ENCODE peak calls at places on chromosomes 1 and 21, in ten cellular contexts. One of them, this sample, is unnamed.

GRCh38 chr1:88549536-88549935 is 134.5 kb upstream of the PKN2 start:
- DNase-seq in heart left ventricle: no peak
- DNase-seq in transverse colon: no peak
- DNase-seq in uterus: no peak
- DNase-seq in stomach: no peak
- DNase-seq in thyroid gland: no peak
- DNase-seq in IMR-90: peak
- DNase-seq in adrenal gland: no peak
- DNase-seq in body of pancreas: no peak
- DNase-seq in A549: no peak
- DNase-seq in this sample: no peak

GRCh38 chr1:902802-903201 is 20.9 kb upstream of the SAMD11 start:
- DNase-seq in heart left ventricle: no peak
- DNase-seq in transverse colon: no peak
- DNase-seq in uterus: no peak
- DNase-seq in stomach: no peak
- DNase-seq in thyroid gland: no peak
- DNase-seq in IMR-90: no peak
- DNase-seq in adrenal gland: no peak
- DNase-seq in body of pancreas: no peak
- DNase-seq in A549: no peak
- DNase-seq in this sample: no peak

GRCh38 chr21:45719177-45719802 is 75.8 kb downstream of the PCBP3 start:
- DNase-seq in heart left ventricle: no peak
- DNase-seq in transverse colon: no peak
- DNase-seq in uterus: no peak
- DNase-seq in stomach: no peak
- DNase-seq in thyroid gland: no peak
- DNase-seq in IMR-90: no peak
- DNase-seq in adrenal gland: no peak
- DNase-seq in body of pancreas: no peak
- DNase-seq in A549: no peak
- DNase-seq in this sample: no peak

GRCh38 chr1:32892368-32893197 is 6.3 kb downstream of the HPCA start:
- DNase-seq in heart left ventricle: no peak
- DNase-seq in transverse colon: peak
- DNase-seq in uterus: no peak
- DNase-seq in stomach: no peak
- DNase-seq in thyroid gland: peak
- DNase-seq in IMR-90: no peak
- DNase-seq in adrenal gland: no peak
- DNase-seq in body of pancreas: peak
- DNase-seq in A549: peak
- DNase-seq in this sample: peak

GRCh38 chr1:194929376-194929775 is 1678.9 kb downstream of the KCNT2 start:
- DNase-seq in heart left ventricle: no peak
- DNase-seq in transverse colon: no peak
- DNase-seq in uterus: no peak
- DNase-seq in stomach: no peak
- DNase-seq in thyroid gland: no peak
- DNase-seq in IMR-90: peak
- DNase-seq in adrenal gland: no peak
- DNase-seq in body of pancreas: no peak
- DNase-seq in A549: no peak
- DNase-seq in this sample: no peak

GRCh38 chr1:110076789-110077500 is 6.5 kb upstream of the ALX3 start:
- DNase-seq in heart left ventricle: no peak
- DNase-seq in transverse colon: no peak
- DNase-seq in uterus: no peak
- DNase-seq in stomach: no peak
- DNase-seq in thyroid gland: peak
- DNase-seq in IMR-90: no peak
- DNase-seq in adrenal gland: no peak
- DNase-seq in body of pancreas: no peak
- DNase-seq in A549: no peak
- DNase-seq in this sample: no peak

GRCh38 chr1:107620753-107621152 is 344.2 kb downstream of the VAV3 start:
- DNase-seq in heart left ventricle: no peak
- DNase-seq in transverse colon: no peak
- DNase-seq in uterus: no peak
- DNase-seq in stomach: no peak
- DNase-seq in thyroid gland: no peak
- DNase-seq in IMR-90: no peak
- DNase-seq in adrenal gland: no peak
- DNase-seq in body of pancreas: no peak
- DNase-seq in A549: no peak
- DNase-seq in this sample: no peak

GRCh38 chr21:42025392-42026071 is 15.4 kb upstream of the ZBTB21 start:
- DNase-seq in heart left ventricle: no peak
- DNase-seq in transverse colon: no peak
- DNase-seq in uterus: no peak
- DNase-seq in stomach: no peak
- DNase-seq in thyroid gland: no peak
- DNase-seq in IMR-90: peak
- DNase-seq in adrenal gland: peak
- DNase-seq in body of pancreas: no peak
- DNase-seq in A549: no peak
- DNase-seq in this sample: no peak

GRCh38 chr1:15426492-15427279 is 11.6 kb upstream of the CTRC start:
- DNase-seq in heart left ventricle: no peak
- DNase-seq in transverse colon: peak
- DNase-seq in uterus: peak
- DNase-seq in stomach: no peak
- DNase-seq in thyroid gland: no peak
- DNase-seq in IMR-90: peak
- DNase-seq in adrenal gland: peak
- DNase-seq in body of pancreas: peak
- DNase-seq in A549: peak
- DNase-seq in this sample: no peak

GRCh38 chr1:56382890-56383289 is 196.5 kb downstream of the PLPP3 start:
- DNase-seq in heart left ventricle: no peak
- DNase-seq in transverse colon: no peak
- DNase-seq in uterus: no peak
- DNase-seq in stomach: no peak
- DNase-seq in thyroid gland: no peak
- DNase-seq in IMR-90: no peak
- DNase-seq in adrenal gland: no peak
- DNase-seq in body of pancreas: no peak
- DNase-seq in A549: no peak
- DNase-seq in this sample: no peak

GRCh38 chr1:17669866-17670451 is 85.2 kb upstream of the ACTL8 start:
- DNase-seq in heart left ventricle: peak
- DNase-seq in transverse colon: no peak
- DNase-seq in uterus: no peak
- DNase-seq in stomach: no peak
- DNase-seq in thyroid gland: no peak
- DNase-seq in IMR-90: no peak
- DNase-seq in adrenal gland: no peak
- DNase-seq in body of pancreas: no peak
- DNase-seq in A549: no peak
- DNase-seq in this sample: no peak

GRCh38 chr1:17186216-17186894 is 18.6 kb upstream of the PADI1 start:
- DNase-seq in heart left ventricle: peak
- DNase-seq in transverse colon: no peak
- DNase-seq in uterus: no peak
- DNase-seq in stomach: no peak
- DNase-seq in thyroid gland: no peak
- DNase-seq in IMR-90: no peak
- DNase-seq in adrenal gland: peak
- DNase-seq in body of pancreas: no peak
- DNase-seq in A549: no peak
- DNase-seq in this sample: no peak

GRCh38 chr1:2314803-2315710 is 76.3 kb downstream of the MORN1 start:
- DNase-seq in heart left ventricle: peak
- DNase-seq in transverse colon: peak
- DNase-seq in uterus: peak
- DNase-seq in stomach: peak
- DNase-seq in thyroid gland: peak
- DNase-seq in IMR-90: peak
- DNase-seq in adrenal gland: no peak
- DNase-seq in body of pancreas: peak
- DNase-seq in A549: peak
- DNase-seq in this sample: peak

GRCh38 chr1:183821309-183822080 is 16.6 kb downstream of the RGL1 start:
- DNase-seq in heart left ventricle: no peak
- DNase-seq in transverse colon: no peak
- DNase-seq in uterus: no peak
- DNase-seq in stomach: no peak
- DNase-seq in thyroid gland: no peak
- DNase-seq in IMR-90: no peak
- DNase-seq in adrenal gland: no peak
- DNase-seq in body of pancreas: no peak
- DNase-seq in A549: no peak
- DNase-seq in this sample: no peak
- H3K27ac ChIP-seq in heart left ventricle: peak
- H3K27ac ChIP-seq in transverse colon: peak
- H3K27ac ChIP-seq in uterus: peak
- H3K27ac ChIP-seq in stomach: peak
- H3K27ac ChIP-seq in thyroid gland: no peak
- H3K27ac ChIP-seq in IMR-90: peak
- H3K27ac ChIP-seq in adrenal gland: no peak
- H3K27ac ChIP-seq in body of pancreas: no peak
- H3K27ac ChIP-seq in A549: no peak
- H3K27ac ChIP-seq in this sample: peak

DNA sequence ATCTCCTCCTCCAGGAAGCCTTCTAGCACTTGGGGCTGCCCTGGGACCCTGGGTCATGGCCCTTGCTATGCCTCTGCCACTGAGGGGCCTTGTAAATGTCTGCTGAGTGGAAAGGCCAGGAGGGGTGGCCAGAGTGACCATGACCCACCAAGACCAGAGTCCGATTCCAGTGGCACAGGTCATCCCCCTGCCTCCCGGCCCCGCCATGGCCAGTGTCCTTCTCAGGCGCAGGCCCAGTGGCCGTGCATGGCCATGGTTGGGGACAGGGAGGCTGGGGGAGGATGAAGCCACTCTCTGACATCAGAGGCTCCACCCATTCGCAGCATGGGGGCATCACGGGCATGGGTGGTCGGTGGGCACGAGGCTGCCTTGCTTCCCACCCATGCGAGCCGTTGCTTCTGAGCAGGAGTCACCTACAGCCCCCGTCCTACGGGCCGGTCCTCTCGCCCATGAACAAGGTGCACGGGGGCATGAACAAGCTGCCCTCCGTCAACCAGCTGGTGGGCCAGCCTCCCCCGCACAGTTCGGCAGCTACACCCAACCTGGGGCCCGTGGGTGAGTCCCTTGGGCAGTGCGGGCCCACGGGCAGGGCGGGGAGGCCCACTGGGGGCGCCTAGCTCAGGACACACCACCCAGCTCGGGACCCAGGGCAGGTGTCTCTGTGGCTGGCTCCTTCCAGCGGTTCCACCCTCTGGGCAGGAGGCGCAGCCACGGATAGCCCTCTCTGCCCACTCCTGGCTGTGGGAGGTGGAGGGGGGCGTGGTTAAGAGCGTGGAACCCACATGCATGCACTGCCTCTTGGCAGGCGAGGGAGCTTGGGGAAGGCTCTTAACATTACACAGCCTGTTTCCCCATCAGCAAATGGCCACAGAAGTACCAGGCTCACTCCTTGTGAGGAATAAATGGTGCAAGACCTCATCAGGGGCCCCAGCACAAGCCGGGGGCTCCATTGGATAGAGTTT is 22.4 kb upstream of the CCDC27 start:
- DNase-seq in heart left ventricle: no peak
- DNase-seq in transverse colon: no peak
- DNase-seq in uterus: no peak
- DNase-seq in stomach: no peak
- DNase-seq in thyroid gland: peak
- DNase-seq in IMR-90: no peak
- DNase-seq in adrenal gland: no peak
- DNase-seq in body of pancreas: no peak
- DNase-seq in A549: no peak
- DNase-seq in this sample: no peak
- TF ChIP-seq POLR2A in heart left ventricle: no peak
- TF ChIP-seq POLR2A in transverse colon: no peak
- TF ChIP-seq POLR2A in uterus: no peak
- TF ChIP-seq POLR2A in stomach: no peak
- TF ChIP-seq POLR2A in thyroid gland: no peak
- TF ChIP-seq POLR2A in IMR-90: no peak
- TF ChIP-seq POLR2A in adrenal gland: no peak
- TF ChIP-seq POLR2A in body of pancreas: no peak
- TF ChIP-seq POLR2A in A549: no peak
- TF ChIP-seq POLR2A in this sample: no peak

GRCh38 chr21:26570203-26570602 is 2.9 kb downstream of the CYYR1 start:
- DNase-seq in heart left ventricle: peak
- DNase-seq in transverse colon: no peak
- DNase-seq in uterus: peak
- DNase-seq in stomach: no peak
- DNase-seq in thyroid gland: no peak
- DNase-seq in IMR-90: no peak
- DNase-seq in adrenal gland: no peak
- DNase-seq in body of pancreas: no peak
- DNase-seq in A549: no peak
- DNase-seq in this sample: no peak

GRCh38 chr21:26565105-26565504 is 8.0 kb downstream of the CYYR1 start:
- DNase-seq in heart left ventricle: no peak
- DNase-seq in transverse colon: no peak
- DNase-seq in uterus: no peak
- DNase-seq in stomach: no peak
- DNase-seq in thyroid gland: no peak
- DNase-seq in IMR-90: no peak
- DNase-seq in adrenal gland: no peak
- DNase-seq in body of pancreas: no peak
- DNase-seq in A549: no peak
- DNase-seq in this sample: no peak

GRCh38 chr21:26563977-26564503 is 9.0 kb downstream of the CYYR1 start:
- DNase-seq in heart left ventricle: no peak
- DNase-seq in transverse colon: no peak
- DNase-seq in uterus: no peak
- DNase-seq in stomach: no peak
- DNase-seq in thyroid gland: no peak
- DNase-seq in IMR-90: no peak
- DNase-seq in adrenal gland: no peak
- DNase-seq in body of pancreas: no peak
- DNase-seq in A549: no peak
- DNase-seq in this sample: no peak

DNA sequence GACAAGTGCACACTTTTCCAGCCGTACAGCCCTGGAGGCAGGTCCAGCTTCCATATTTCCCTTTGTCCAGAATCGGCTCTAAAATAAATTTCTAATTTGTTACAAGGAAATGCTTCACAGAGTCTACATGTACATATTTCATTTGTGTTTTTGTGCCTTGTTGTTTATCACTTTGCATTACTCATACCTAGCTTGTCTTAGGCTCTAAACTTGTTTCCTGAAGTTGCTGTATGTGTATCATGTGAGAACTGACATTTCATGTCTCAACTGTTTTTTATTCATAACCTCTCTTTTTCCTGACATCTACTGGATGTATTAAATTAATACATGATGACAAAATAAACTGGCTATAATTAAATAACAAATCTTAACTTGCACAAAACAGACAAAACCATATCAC is 7.5 kb downstream of the CYYR1 start:
- DNase-seq in heart left ventricle: no peak
- DNase-seq in transverse colon: no peak
- DNase-seq in uterus: no peak
- DNase-seq in stomach: no peak
- DNase-seq in thyroid gland: no peak
- DNase-seq in IMR-90: no peak
- DNase-seq in adrenal gland: no peak
- DNase-seq in body of pancreas: no peak
- DNase-seq in A549: no peak
- DNase-seq in this sample: no peak
- TF ChIP-seq CTCF in heart left ventricle: no peak
- TF ChIP-seq CTCF in transverse colon: no peak
- TF ChIP-seq CTCF in uterus: no peak
- TF ChIP-seq CTCF in stomach: no peak
- TF ChIP-seq CTCF in thyroid gland: no peak
- TF ChIP-seq CTCF in IMR-90: no peak
- TF ChIP-seq CTCF in adrenal gland: no peak
- TF ChIP-seq CTCF in body of pancreas: no peak
- TF ChIP-seq CTCF in A549: no peak
- TF ChIP-seq CTCF in this sample: no peak

GRCh38 chr1:58816072-58816746 is 32.4 kb upstream of the JUN start:
- DNase-seq in heart left ventricle: peak
- DNase-seq in transverse colon: peak
- DNase-seq in uterus: peak
- DNase-seq in stomach: peak
- DNase-seq in thyroid gland: peak
- DNase-seq in IMR-90: peak
- DNase-seq in adrenal gland: peak
- DNase-seq in body of pancreas: peak
- DNase-seq in A549: peak
- DNase-seq in this sample: peak
- H3K27ac ChIP-seq in heart left ventricle: peak
- H3K27ac ChIP-seq in transverse colon: peak
- H3K27ac ChIP-seq in uterus: peak
- H3K27ac ChIP-seq in stomach: peak
- H3K27ac ChIP-seq in thyroid gland: peak
- H3K27ac ChIP-seq in IMR-90: peak
- H3K27ac ChIP-seq in adrenal gland: peak
- H3K27ac ChIP-seq in body of pancreas: peak
- H3K27ac ChIP-seq in A549: peak
- H3K27ac ChIP-seq in this sample: peak